ENCODE peak calls at places on chromosome 4, in five cellular contexts. S, T, Y, E and W are unnamed samples.

GRCh38 chr4:189202869-189203271 is 737.8 kb upstream of the FRG1 start:
- DNase-seq in S (no peak), T (peak), Y (no peak), E (peak), W (no peak)

GRCh38 chr4:136471051-136471450 is 1061.2 kb downstream of the PCDH18 start:
- DNase-seq in S (no peak), T (no peak), Y (no peak), E (no peak), W (no peak)

GRCh38 chr4:138602664-138603063 is 360.5 kb upstream of the SLC7A11 start:
- DNase-seq in S (no peak), T (no peak), Y (no peak), E (no peak), W (no peak)

GRCh38 chr4:71303850-71304249 is 35.0 kb upstream of the SLC4A4 start:
- DNase-seq in S (no peak), T (no peak), Y (no peak), E (no peak), W (no peak)

GRCh38 chr4:1036095-1036494 is 24.7 kb downstream of the FGFRL1 start:
- DNase-seq in S (no peak), T (no peak), Y (no peak), E (no peak), W (no peak)

GRCh38 chr4:3765271-3766206 is 646 bp upstream of the ADRA2C start:
- DNase-seq in S (peak), T (peak), Y (peak), E (peak), W (no peak)

GRCh38 chr4:175705407-175705806 is 106.7 kb downstream of the GPM6A start:
- DNase-seq in S (no peak), T (peak), Y (peak), E (no peak), W (no peak)

GRCh38 chr4:89110986-89111832 is at the start of gene TIGD2:
- DNase-seq in S (peak), T (peak), Y (peak), E (peak), W (peak)

GRCh38 chr4:163484906-163485305 is 9.6 kb upstream of the TMA16 start:
- DNase-seq in S (peak), T (peak), Y (peak), E (peak), W (no peak)

GRCh38 chr4:40309250-40309774 is 25.8 kb upstream of the CHRNA9 start:
- DNase-seq in S (peak), T (peak), Y (peak), E (peak), W (peak)

GRCh38 chr4:30725562-30725961 is 5.4 kb downstream of the PCDH7 start:
- DNase-seq in S (no peak), T (no peak), Y (no peak), E (no peak), W (no peak)

GRCh38 chr4:140659935-140660710 is 91.4 kb upstream of the UCP1 start:
- DNase-seq in S (no peak), T (no peak), Y (no peak), E (no peak), W (no peak)

GRCh38 chr4:89572224-89572858 is 264.6 kb downstream of the SNCA start:
- DNase-seq in S (no peak), T (peak), Y (no peak), E (no peak), W (no peak)

DNA sequence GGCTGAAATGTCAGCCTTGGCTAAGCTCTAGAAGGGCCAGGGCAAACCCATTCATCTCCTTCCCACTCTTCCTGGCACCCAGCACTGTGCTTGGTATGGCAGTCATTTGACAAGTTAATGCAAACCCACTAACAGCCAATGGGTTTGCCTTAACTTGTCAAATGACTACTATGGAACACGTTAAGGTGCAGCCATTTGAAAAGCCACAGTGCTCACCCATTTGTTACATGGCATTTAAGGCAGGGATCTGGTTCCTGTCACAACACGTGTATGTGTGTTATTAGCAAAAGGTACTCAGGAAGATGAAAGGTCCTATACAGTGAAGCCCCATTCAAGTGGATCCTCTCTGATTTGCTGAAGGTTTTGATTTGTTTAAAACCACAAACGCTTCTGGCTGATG is 7.2 kb downstream of the CRMP1 start:
- DNase-seq in S (no peak), T (no peak), Y (no peak), E (no peak), W (no peak)
- TF ChIP-seq CTCF in S (no peak), T (no peak), Y (no peak), E (no peak), W (no peak)

GRCh38 chr4:91729851-91730250 is 573.9 kb upstream of the GRID2 start:
- DNase-seq in S (no peak), T (no peak), Y (no peak), E (no peak), W (no peak)

DNA sequence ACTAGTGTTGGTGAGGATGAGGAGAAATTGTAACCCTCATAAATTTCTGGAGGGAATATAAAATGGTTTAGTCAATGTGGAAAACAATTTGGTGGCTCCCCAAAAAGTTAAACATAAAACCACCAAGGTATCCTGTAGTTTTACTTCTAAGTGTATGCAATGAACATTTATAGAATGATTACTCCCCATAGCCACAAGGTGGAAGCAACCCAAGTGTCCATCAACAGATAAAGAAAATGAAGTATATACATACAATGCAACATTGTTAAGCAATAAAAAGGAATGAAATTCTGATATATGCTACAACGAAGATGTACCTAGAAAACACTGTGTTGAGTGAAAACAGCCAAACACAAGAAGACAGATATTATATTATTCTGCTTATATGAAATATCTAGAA is 569.1 kb upstream of the GRID2 start:
- DNase-seq in S (no peak), T (no peak), Y (no peak), E (no peak), W (no peak)
- TF ChIP-seq CTCF in S (no peak), T (peak), Y (no peak), E (no peak), W (no peak)

DNA sequence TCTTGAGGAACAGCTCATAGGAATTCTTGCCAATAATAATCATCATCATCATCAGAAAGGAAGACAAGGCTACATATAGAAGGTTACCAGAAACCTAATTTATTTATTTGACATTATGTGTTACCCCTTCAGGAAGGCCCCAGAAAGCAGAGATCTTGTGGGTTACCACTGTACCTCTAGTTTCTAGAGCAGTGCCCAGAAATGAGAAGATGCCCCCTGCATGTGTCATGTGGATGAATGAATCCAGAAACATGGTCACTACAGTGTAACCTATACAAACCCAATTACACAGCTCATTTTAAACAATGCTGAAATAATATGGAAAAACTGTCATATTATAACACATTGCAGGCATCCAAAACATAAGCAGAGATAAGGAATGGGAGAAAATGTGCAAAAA is 70.4 kb downstream of the ARAP2 start:
- DNase-seq in S (no peak), T (no peak), Y (no peak), E (no peak), W (no peak)
- TF ChIP-seq CTCF in S (no peak), T (no peak), Y (no peak), E (no peak), W (no peak)

GRCh38 chr4:2241410-2242353 is at the start of the genes HAUS3 and POLN:
- DNase-seq in S (peak), T (peak), Y (peak), E (peak), W (peak)
- TF ChIP-seq CTCF in S (no peak), T (no peak), Y (no peak), E (no peak), W (no peak)

GRCh38 chr4:53497446-53498069 is 93.7 kb downstream of the LNX1 start:
- DNase-seq in S (no peak), T (peak), Y (no peak), E (no peak), W (no peak)
- TF ChIP-seq CTCF in S (no peak), T (no peak), Y (no peak), E (no peak), W (no peak)

DNA sequence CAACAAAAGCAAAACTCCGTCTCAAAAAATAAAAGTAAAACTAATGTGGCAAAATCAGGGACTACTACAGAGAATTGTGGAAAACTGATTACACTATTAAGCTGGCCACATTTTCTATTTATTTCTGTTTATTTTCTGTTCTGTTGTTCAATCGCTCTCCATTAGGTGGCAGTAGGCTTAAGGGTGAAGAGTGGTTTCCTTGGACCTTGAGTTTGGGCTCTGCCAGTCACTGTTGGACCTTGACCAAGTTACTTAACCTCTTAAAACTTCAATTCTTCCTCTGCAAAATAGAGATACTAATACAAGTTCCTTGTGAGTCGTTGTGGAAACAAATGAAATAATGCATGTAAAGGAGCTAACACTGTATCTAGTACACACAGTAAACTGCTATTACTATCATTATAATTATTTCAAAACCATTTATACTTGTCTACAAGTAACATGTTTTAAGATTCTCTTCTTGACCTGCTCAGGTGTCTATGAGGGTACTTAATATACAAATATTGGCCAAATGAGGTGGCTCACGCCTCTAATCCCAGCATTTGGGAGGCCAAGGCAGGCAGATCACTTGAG is 15.2 kb downstream of the HSD17B11 start:
- DNase-seq in S (no peak), T (peak), Y (no peak), E (peak), W (no peak)
- TF ChIP-seq CTCF in S (peak), T (peak), Y (peak), E (peak), W (no peak)